ENCODE peak calls at places on chromosomes 12 and 14, in nine cellular contexts. H is A549, B is Panc1, G is suprapubic skin, E is activated B cell treated with CpG ODN at 0.5 μM for 24 hours, L is kidney epithelial cell, J is MM.1S, S is left ventricle myocardium inferior, A is fibroblast of lung. M is an unnamed sample.
A peak's percentile ranks its signal among the peaks of the same experiment; 100 is the strongest.

GRCh38 chr12:49092086-49092815 is 2.4 kb downstream of the DHH start:
- DNase-seq in B (no peak), J (peak; percentile 40), S (peak; percentile 37), A (no peak), L (no peak), H (peak; percentile 68), G (no peak), E (peak; percentile 53), M (peak; percentile 83)

GRCh38 chr12:53726342-53726741 is 910 bp downstream of the CALCOCO1 start:
- DNase-seq in A (no peak), J (peak; percentile 55), H (no peak), E (no peak), B (no peak), G (no peak), S (no peak), L (no peak), M (peak; percentile 49)

GRCh38 chr14:34098045-34098984 is 147.4 kb upstream of the EGLN3 start:
- DNase-seq in L (no peak), B (no peak), E (no peak), J (no peak), A (peak; percentile 65), G (no peak), H (peak; percentile 49), S (no peak), M (peak; percentile 39)

GRCh38 chr12:9754984-9755383 is 5.7 kb downstream of the CD69 start:
- DNase-seq in B (no peak), A (no peak), L (no peak), J (no peak), E (no peak), G (no peak), H (no peak), S (no peak), M (no peak)

GRCh38 chr12:122862872-122863701 is 27.8 kb downstream of the HIP1R start:
- DNase-seq in S (no peak), G (no peak), B (no peak), H (no peak), E (no peak), J (no peak), A (no peak), L (no peak), M (no peak)

GRCh38 chr12:27610380-27610779 is 85.9 kb upstream of the REP15 start:
- DNase-seq in G (no peak), L (no peak), A (peak; percentile 83), J (no peak), S (no peak), E (no peak), B (no peak), H (peak; percentile 40), M (no peak)

GRCh38 chr14:74882103-74882920 is 596 bp downstream of the DLST start:
- DNase-seq in J (peak; percentile 25), G (peak; percentile 89), E (no peak), H (peak; percentile 24), A (peak; percentile 63), B (no peak), S (peak; percentile 34), L (no peak), M (no peak)

GRCh38 chr12:124680863-124681778 is 113.7 kb upstream of the NCOR2 start:
- DNase-seq in G (no peak), J (no peak), E (peak; percentile 26), B (peak; percentile 91), L (no peak), S (peak; percentile 67), A (peak; percentile 96), H (peak; percentile 95), M (peak; percentile 66)

GRCh38 chr12:68608191-68608590 is 2.5 kb upstream of the RAP1B start:
- DNase-seq in B (no peak), J (no peak), H (no peak), A (no peak), S (no peak), L (no peak), G (no peak), E (no peak), M (no peak)

GRCh38 chr14:53022593-53022992 is 71.7 kb upstream of the FERMT2 start:
- DNase-seq in J (no peak), H (no peak), S (no peak), A (no peak), L (no peak), E (no peak), B (no peak), G (no peak), M (no peak)

GRCh38 chr14:88005978-88006851 is 1.3 kb downstream of the GPR65 start:
- DNase-seq in H (no peak), L (no peak), J (no peak), E (no peak), G (no peak), S (no peak), B (no peak), A (no peak), M (peak; percentile 37)

GRCh38 chr12:81610955-81611889 is 147.9 kb downstream of the PPFIA2 start:
- DNase-seq in A (no peak), H (peak; percentile 51), E (no peak), L (no peak), S (no peak), B (no peak), J (peak; percentile 30), G (no peak), M (no peak)

GRCh38 chr14:105340821-105341408 is 26.4 kb downstream of the PACS2 start:
- DNase-seq in A (no peak), G (no peak), L (no peak), B (no peak), J (no peak), H (no peak), S (no peak), E (no peak), M (no peak)

GRCh38 chr12:53073881-53074280 is 5.3 kb downstream of the SPRYD3 start:
- DNase-seq in H (no peak), G (peak; percentile 67), L (no peak), B (no peak), S (no peak), E (no peak), A (no peak), J (no peak), M (no peak)

GRCh38 chr14:63542231-63542999 is 762 bp downstream of the PPP2R5E start:
- DNase-seq in B (no peak), A (no peak), S (no peak), E (no peak), J (no peak), H (no peak), G (peak; percentile 83), L (no peak), M (no peak)

GRCh38 chr14:63544641-63545234 is 1.6 kb upstream of the PPP2R5E start:
- DNase-seq in A (peak; percentile 63), J (peak; percentile 13), E (no peak), H (peak; percentile 38), G (no peak), B (no peak), L (no peak), S (no peak), M (no peak)

GRCh38 chr14:63543826-63544320 is 696 bp upstream of the PPP2R5E start:
- DNase-seq in G (no peak), J (no peak), S (no peak), H (no peak), E (no peak), A (no peak), B (no peak), L (no peak), M (no peak)

GRCh38 chr14:63545431-63545830 is 2.3 kb upstream of the PPP2R5E start:
- DNase-seq in L (no peak), S (no peak), J (no peak), B (no peak), G (no peak), H (no peak), E (no peak), A (no peak), M (no peak)

GRCh38 chr14:63543000-63543825 is at the start of gene PPP2R5E:
- DNase-seq in E (peak; percentile 87), A (peak; percentile 99), G (peak; percentile 98), B (peak; percentile 90), H (peak; percentile 99), S (peak; percentile 98), J (peak; percentile 92), L (peak; percentile 97), M (peak; percentile 98)
- TF ChIP-seq CTCF in E (no peak), A (no peak), G (no peak), B (no peak), H (no peak), S (peak; percentile 18), J (no peak), L (no peak), M (no peak)

GRCh38 chr12:107760207-107760816 is 625 bp downstream of the PRDM4 start:
- DNase-seq in A (no peak), L (no peak), B (no peak), G (peak; percentile 79), H (peak; percentile 26), J (peak; percentile 33), E (no peak), S (no peak), M (peak; percentile 34)

GRCh38 chr12:107761502-107761904 is 566 bp upstream of the PRDM4 start:
- DNase-seq in H (no peak), S (no peak), B (no peak), A (no peak), G (no peak), L (no peak), J (no peak), E (no peak), M (no peak)

GRCh38 chr12:107759410-107759809 is 1.5 kb downstream of the PRDM4 start:
- DNase-seq in E (no peak), S (no peak), B (no peak), G (no peak), A (peak; percentile 86), L (peak; percentile 85), J (peak; percentile 74), H (peak; percentile 60), M (no peak)

GRCh38 chr12:107762874-107763273 is 1.9 kb upstream of the PRDM4 start:
- DNase-seq in H (no peak), B (no peak), L (no peak), S (no peak), E (no peak), G (no peak), J (no peak), A (no peak), M (no peak)

GRCh38 chr12:107760817-107761501 is at the start of gene PRDM4:
- DNase-seq in L (peak; percentile 70), A (peak; percentile 94), E (peak; percentile 93), G (peak; percentile 93), S (peak; percentile 93), B (peak; percentile 52), J (peak; percentile 95), H (peak; percentile 94), M (peak; percentile 97)
- TF ChIP-seq CTCF in L (no peak), A (no peak), E (no peak), G (peak; percentile 50), S (peak; percentile 49), B (peak; percentile 77), J (peak; percentile 52), H (peak; percentile 49), M (peak; percentile 81)

DNA sequence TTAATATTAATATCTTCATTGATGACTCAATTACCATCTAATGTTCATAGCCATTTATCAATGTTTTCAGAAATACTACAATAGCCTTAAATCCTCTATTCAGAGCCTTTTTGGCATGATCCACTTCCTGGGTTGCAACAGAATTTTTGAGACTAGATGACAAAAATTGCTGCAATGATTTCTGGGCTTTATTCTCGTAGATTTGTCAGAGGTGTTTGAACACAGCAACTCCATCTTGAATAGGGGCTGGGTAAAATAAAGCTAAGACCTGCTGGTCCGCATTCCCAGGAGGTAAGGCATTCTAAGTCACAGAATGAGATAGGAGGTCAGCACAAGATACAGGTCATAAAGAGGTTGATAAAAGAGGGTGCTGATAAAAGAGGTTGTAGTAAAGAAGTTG is 165.8 kb upstream of the CNOT2 start:
- DNase-seq in H (no peak), B (no peak), G (no peak), L (no peak), A (no peak), J (no peak), S (no peak), E (no peak), M (no peak)
- TF ChIP-seq CTCF in H (no peak), B (no peak), G (no peak), L (no peak), A (no peak), J (no peak), S (no peak), E (no peak), M (no peak)

GRCh38 chr14:77212933-77213656 is 31.5 kb downstream of the TMEM63C start:
- DNase-seq in S (no peak), G (no peak), B (peak; percentile 25), E (no peak), H (peak; percentile 45), L (no peak), J (peak; percentile 11), A (no peak), M (peak; percentile 75)
- TF ChIP-seq CTCF in S (peak; percentile 59), G (peak; percentile 76), B (peak; percentile 86), E (no peak), H (peak; percentile 47), L (peak; percentile 92), J (peak; percentile 62), A (peak; percentile 30), M (peak; percentile 87)

M was measured in GM10248.